ENCODE peak calls at places on chromosomes 1 and 21, in four cellular contexts. T is GM12878, G is H1, H is HepG2. K is an unnamed sample.

GRCh38 chr21:42652527-42653491 is 612 bp upstream of the PDE9A start:
- DNase-seq in T (no peak), G (no peak), H (peak), K (peak)

GRCh38 chr1:248372394-248372793 is 3.2 kb upstream of the OR2T6 start:
- DNase-seq in T (no peak), H (no peak), G (no peak), K (no peak)

GRCh38 chr1:7293702-7294630 is 477.1 kb upstream of the VAMP3 start:
- DNase-seq in G (no peak), H (no peak), T (no peak), K (no peak)

GRCh38 chr21:28883931-28884330 is 108.7 kb downstream of the LTN1 start:
- DNase-seq in H (no peak), T (no peak), G (no peak), K (peak)

GRCh38 chr1:201025571-201026002 is 2.1 kb upstream of the KIF21B start:
- DNase-seq in T (no peak), G (no peak), H (no peak), K (peak)

GRCh38 chr1:86207323-86207722 is 50.8 kb upstream of the COL24A1 start:
- DNase-seq in T (no peak), H (no peak), G (no peak), K (no peak)

GRCh38 chr21:38756746-38757145 is 49.0 kb upstream of the ETS2 start:
- DNase-seq in G (no peak), H (no peak), T (no peak), K (no peak)

GRCh38 chr1:6860401-6860800 is 75.1 kb downstream of the CAMTA1 start:
- DNase-seq in G (no peak), H (no peak), T (no peak), K (no peak)

GRCh38 chr1:61183471-61184034 is 101.2 kb downstream of the NFIA start:
- DNase-seq in T (no peak), G (no peak), H (peak), K (peak)

GRCh38 chr21:46095814-46096595 is 1.9 kb upstream of the COL6A2 start:
- DNase-seq in H (no peak), T (no peak), G (no peak), K (no peak)

GRCh38 chr1:198699167-198700015 is 60.6 kb downstream of the PTPRC start:
- DNase-seq in H (peak), T (no peak), G (no peak), K (peak)

GRCh38 chr1:6445062-6445763 is 20.6 kb downstream of the ESPN start:
- DNase-seq in T (no peak), H (peak), G (no peak), K (no peak)

GRCh38 chr1:111234866-111235265 is 7.4 kb downstream of the CHI3L2 start:
- DNase-seq in G (no peak), T (no peak), H (no peak), K (no peak)

GRCh38 chr1:245008761-245009160 is 144.4 kb upstream of the HNRNPU start:
- DNase-seq in G (no peak), H (no peak), T (no peak), K (no peak)

GRCh38 chr1:96641292-96641691 is 80.3 kb upstream of the PTBP2 start:
- DNase-seq in G (no peak), H (no peak), T (no peak), K (no peak)

GRCh38 chr1:214401666-214402065 is 120.7 kb downstream of the SMYD2 start:
- DNase-seq in T (no peak), H (no peak), G (no peak), K (no peak)

GRCh38 chr21:26515257-26515656 is 57.8 kb downstream of the CYYR1 start:
- DNase-seq in T (no peak), H (no peak), G (no peak), K (no peak)

GRCh38 chr1:19178734-19179398 is 31.2 kb downstream of the UBR4 start:
- DNase-seq in G (no peak), H (no peak), T (no peak), K (no peak)

GRCh38 chr1:223683586-223684487 is 18.3 kb upstream of the CAPN8 start:
- DNase-seq in H (no peak), T (no peak), G (no peak), K (peak)

GRCh38 chr1:225880210-225880584 is 2.0 kb downstream of the TMEM63A start:
- DNase-seq in T (no peak), G (no peak), H (no peak), K (no peak)

GRCh38 chr1:199273837-199274379 is 635.1 kb downstream of the PTPRC start:
- DNase-seq in H (no peak), T (peak), G (no peak), K (no peak)

GRCh38 chr1:155931332-155932038 is 2.7 kb downstream of the KHDC4 start:
- DNase-seq in G (no peak), H (no peak), T (no peak), K (no peak)

GRCh38 chr1:118984990-118985608 is 3.0 kb downstream of the TBX15 start:
- DNase-seq in T (no peak), G (no peak), H (no peak), K (no peak)

GRCh38 chr1:230861970-230862595 is 6.2 kb downstream of the C1orf198 start:
- DNase-seq in G (no peak), H (no peak), T (no peak), K (no peak)

GRCh38 chr1:201565771-201566528 is 27.0 kb downstream of the NAV1 start:
- DNase-seq in T (no peak), H (no peak), G (no peak), K (no peak)

GRCh38 chr1:209808059-209808494 is 2.1 kb upstream of the IRF6 start:
- DNase-seq in H (peak), T (no peak), G (no peak), K (peak)

GRCh38 chr1:232145768-232146167 is 484.2 kb downstream of the SIPA1L2 start:
- DNase-seq in H (no peak), G (no peak), T (no peak), K (no peak)

GRCh38 chr1:175757381-175758015 is 14.1 kb upstream of the TNR start:
- DNase-seq in H (no peak), G (peak), T (no peak), K (peak)

GRCh38 chr1:164716992-164717703 is 158.2 kb downstream of the PBX1 start:
- DNase-seq in T (no peak), G (no peak), H (no peak), K (no peak)

GRCh38 chr1:11062965-11063401 is 3.2 kb upstream of the SRM start:
- DNase-seq in H (no peak), G (no peak), T (peak), K (no peak)

GRCh38 chr1:31697369-31697984 is 6.3 kb downstream of the COL16A1 start:
- DNase-seq in H (no peak), G (no peak), T (no peak), K (no peak)

GRCh38 chr1:61973100-61973837 is 221.4 kb upstream of the L1TD1 start:
- DNase-seq in G (no peak), H (no peak), T (no peak), K (no peak)

GRCh38 chr1:93629101-93630059 is 52.3 kb downstream of the BCAR3 start:
- DNase-seq in T (peak), G (no peak), H (peak), K (peak)

GRCh38 chr1:241213147-241213546 is 143.9 kb downstream of the RGS7 start:
- DNase-seq in H (no peak), T (no peak), G (no peak), K (no peak)

GRCh38 chr1:85584264-85584781 is 3.8 kb downstream of the CCN1 start:
- DNase-seq in G (no peak), T (no peak), H (peak), K (no peak)

GRCh38 chr1:62131093-62131725 is 63.4 kb upstream of the L1TD1 start:
- DNase-seq in T (no peak), H (peak), G (no peak), K (peak)

DNA sequence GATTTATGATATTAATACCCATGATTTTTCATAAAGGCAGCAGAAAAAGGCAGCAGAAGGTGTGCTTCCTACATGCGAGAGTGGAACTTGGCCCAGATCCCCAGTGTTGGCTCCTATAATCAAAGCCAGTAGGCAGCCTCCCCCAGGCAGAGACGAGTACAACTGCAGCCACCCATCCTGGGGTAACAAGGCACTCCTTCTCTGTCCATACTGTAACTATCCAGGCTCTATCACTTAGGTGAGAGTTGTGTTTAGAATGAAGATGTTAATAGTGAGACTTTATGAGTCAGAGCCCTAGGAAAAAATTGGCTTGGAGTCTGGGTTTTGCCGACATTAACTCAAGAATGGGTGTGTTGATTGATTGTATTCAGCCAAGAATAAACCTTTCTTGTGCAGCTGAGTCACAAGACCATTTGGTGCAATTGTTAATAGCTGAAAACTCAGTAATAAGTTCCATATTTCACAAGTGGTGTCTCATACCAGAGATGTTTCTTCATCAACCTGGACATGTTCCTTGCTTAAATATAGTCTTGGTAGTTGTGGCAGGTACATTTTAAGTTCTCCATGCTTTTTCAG is 322.3 kb downstream of the DUSP10 start:
- DNase-seq in T (no peak), G (no peak), H (no peak), K (no peak)
- TF ChIP-seq YY1 in T (no peak), G (no peak), H (no peak), K (no peak)

GRCh38 chr1:91784616-91785015 is 101.3 kb downstream of the TGFBR3 start:
- DNase-seq in G (no peak), T (no peak), H (no peak), K (no peak)
- TF ChIP-seq BRCA1 in G (no peak), T (no peak), H (no peak), K (no peak)

GRCh38 chr1:154864189-154864985 is 5.7 kb downstream of the KCNN3 start:
- DNase-seq in T (no peak), H (no peak), G (no peak), K (no peak)
- TF ChIP-seq ATF2 in T (no peak), H (no peak), G (no peak), K (no peak)

GRCh38 chr1:165854101-165854845 is 26.9 kb downstream of the UCK2 start:
- DNase-seq in H (no peak), G (no peak), T (no peak), K (no peak)
- TF ChIP-seq YY1 in H (no peak), G (no peak), T (no peak), K (no peak)

GRCh38 chr1:28855469-28855944 is 43.5 kb downstream of the OPRD1 start:
- DNase-seq in H (no peak), G (no peak), T (no peak), K (peak)
- TF ChIP-seq BRCA1 in H (no peak), G (no peak), T (no peak), K (no peak)

GRCh38 chr1:170290226-170290625 is 144.5 kb downstream of the NTMT2 start:
- DNase-seq in G (no peak), T (no peak), H (no peak), K (no peak)

GRCh38 chr1:170285027-170285426 is 139.3 kb downstream of the NTMT2 start:
- DNase-seq in H (no peak), G (no peak), T (no peak), K (no peak)

GRCh38 chr1:170290971-170291370 is 145.2 kb downstream of the NTMT2 start:
- DNase-seq in G (no peak), T (no peak), H (no peak), K (no peak)

GRCh38 chr1:170284425-170284824 is 138.7 kb downstream of the NTMT2 start:
- DNase-seq in G (no peak), H (no peak), T (no peak), K (no peak)

GRCh38 chr1:170288155-170288554 is 142.4 kb downstream of the NTMT2 start:
- DNase-seq in H (no peak), G (no peak), T (no peak), K (no peak)
- TF ChIP-seq ATF2 in H (no peak), G (no peak), T (no peak), K (no peak)

GRCh38 chr1:56547473-56547872 is 31.9 kb downstream of the PLPP3 start:
- DNase-seq in G (no peak), H (no peak), T (no peak), K (no peak)

GRCh38 chr1:56550132-56550531 is 29.2 kb downstream of the PLPP3 start:
- DNase-seq in G (peak), H (no peak), T (no peak), K (no peak)

GRCh38 chr1:56545711-56546110 is 33.7 kb downstream of the PLPP3 start:
- DNase-seq in G (no peak), H (no peak), T (no peak), K (no peak)

GRCh38 chr1:56548566-56548965 is 30.8 kb downstream of the PLPP3 start:
- DNase-seq in T (no peak), G (no peak), H (no peak), K (no peak)

GRCh38 chr1:56547977-56548376 is 31.4 kb downstream of the PLPP3 start:
- DNase-seq in G (no peak), T (no peak), H (peak), K (no peak)
- TF ChIP-seq YY1 in G (no peak), T (no peak), H (no peak), K (no peak)

DNA sequence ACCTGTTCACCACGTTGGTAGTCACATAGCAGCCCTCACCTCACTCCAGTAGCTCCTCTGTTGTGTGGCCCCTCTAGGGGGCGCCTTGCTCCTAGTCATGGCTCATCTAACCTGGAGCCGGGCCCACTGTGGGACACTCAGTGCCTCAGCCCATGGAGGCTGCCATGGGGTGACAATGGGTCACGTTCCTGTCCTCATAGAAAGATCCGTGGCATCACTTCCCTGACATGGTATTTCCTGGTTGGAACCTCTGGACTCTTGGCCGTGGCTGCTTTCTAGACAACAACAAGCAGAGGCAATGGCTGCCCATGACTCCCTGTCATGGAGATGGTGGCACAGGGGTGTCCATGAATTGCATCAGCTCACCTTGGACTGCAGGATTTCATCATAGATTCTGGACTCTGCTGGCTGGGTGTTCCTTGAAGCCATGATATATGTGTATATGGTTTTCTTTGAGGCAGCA is 27.5 kb upstream of the SLAMF6 start:
- DNase-seq in G (peak), T (no peak), H (no peak), K (peak)
- TF ChIP-seq BRCA1 in G (no peak), T (no peak), H (no peak), K (no peak)

GRCh38 chr1:21681426-21681825 is 12.3 kb upstream of the RAP1GAP start:
- DNase-seq in H (no peak), T (no peak), G (no peak), K (no peak)

GRCh38 chr1:21689531-21690165 is 20.5 kb upstream of the RAP1GAP start:
- DNase-seq in T (no peak), H (no peak), G (no peak), K (no peak)

GRCh38 chr1:21687081-21687529 is 17.9 kb upstream of the RAP1GAP start:
- DNase-seq in H (no peak), G (no peak), T (no peak), K (no peak)

GRCh38 chr1:21680918-21681317 is 11.8 kb upstream of the RAP1GAP start:
- DNase-seq in H (no peak), G (no peak), T (no peak), K (no peak)

DNA sequence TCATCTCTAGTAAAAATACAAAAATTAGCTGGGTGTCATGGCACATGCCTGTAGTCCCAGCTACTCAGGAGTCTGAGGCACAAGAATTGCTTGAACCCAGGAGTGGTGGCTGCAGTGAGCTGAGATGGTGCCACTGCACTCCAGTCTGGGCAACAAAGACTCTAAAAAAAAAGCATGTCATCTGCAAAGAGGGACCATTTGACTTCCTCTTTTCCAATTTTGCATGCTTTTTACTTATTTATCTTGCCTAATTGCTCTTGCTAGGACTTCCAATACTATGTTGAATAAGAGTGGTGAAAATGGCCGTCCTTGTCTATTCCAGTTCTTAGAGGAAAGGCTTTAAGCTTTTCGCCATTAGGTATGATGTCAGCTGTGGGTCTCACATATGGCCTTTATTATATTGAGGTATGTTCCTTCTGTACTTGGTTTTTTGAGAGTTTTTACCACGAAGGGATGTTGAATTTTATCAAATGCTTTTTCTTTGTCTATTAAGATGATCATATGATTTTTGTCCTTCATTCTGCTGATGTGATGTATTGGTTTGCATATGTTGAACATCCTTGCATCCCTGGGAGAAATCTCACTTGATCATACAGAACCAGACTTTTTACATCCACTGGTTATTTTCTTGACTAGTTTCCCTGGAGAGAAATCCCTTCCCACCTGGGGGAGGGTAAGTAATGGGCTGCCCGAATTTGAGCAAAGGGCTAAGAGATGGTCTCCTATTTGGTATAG is 17.0 kb upstream of the RAP1GAP start:
- DNase-seq in G (no peak), H (no peak), T (no peak), K (no peak)
- TF ChIP-seq ATF2 in G (no peak), H (no peak), T (no peak), K (no peak)

GRCh38 chr1:153842006-153842471 is 66.8 kb downstream of the SLC27A3 start:
- DNase-seq in G (no peak), T (peak), H (no peak), K (no peak)
- TF ChIP-seq YY1 in G (no peak), T (peak), H (no peak), K (no peak)